ENCODE peak calls at places on chromosomes 5 and 9, in nine cellular contexts. One of them, this sample, is unnamed.

GRCh38 chr5:139410886-139411835 is 7.3 kb upstream of the SPATA24 start:
- DNase-seq in choroid plexus epithelial cell: peak
- DNase-seq in A549: no peak
- DNase-seq in cardiac fibroblast: no peak
- DNase-seq in foreskin keratinocyte: no peak
- DNase-seq in left ventricle myocardium inferior: no peak
- DNase-seq in mesothelial cell of epicardium: no peak
- DNase-seq in GM10248: no peak
- DNase-seq in PC-3: no peak
- DNase-seq in this sample: peak

GRCh38 chr5:101932599-101932998 is 363.5 kb downstream of the SLCO4C1 start:
- DNase-seq in GM10248: no peak
- DNase-seq in cardiac fibroblast: no peak
- DNase-seq in choroid plexus epithelial cell: no peak
- DNase-seq in PC-3: peak
- DNase-seq in mesothelial cell of epicardium: no peak
- DNase-seq in left ventricle myocardium inferior: no peak
- DNase-seq in foreskin keratinocyte: no peak
- DNase-seq in A549: no peak
- DNase-seq in this sample: no peak

GRCh38 chr5:111584651-111585050 is 72.3 kb upstream of the STARD4 start:
- DNase-seq in choroid plexus epithelial cell: peak
- DNase-seq in PC-3: peak
- DNase-seq in mesothelial cell of epicardium: no peak
- DNase-seq in left ventricle myocardium inferior: no peak
- DNase-seq in A549: no peak
- DNase-seq in foreskin keratinocyte: peak
- DNase-seq in cardiac fibroblast: peak
- DNase-seq in GM10248: peak
- DNase-seq in this sample: peak

GRCh38 chr5:33260098-33260497 is 180.7 kb upstream of the TARS1 start:
- DNase-seq in GM10248: no peak
- DNase-seq in PC-3: no peak
- DNase-seq in left ventricle myocardium inferior: no peak
- DNase-seq in A549: no peak
- DNase-seq in foreskin keratinocyte: no peak
- DNase-seq in choroid plexus epithelial cell: no peak
- DNase-seq in mesothelial cell of epicardium: no peak
- DNase-seq in cardiac fibroblast: no peak
- DNase-seq in this sample: no peak

GRCh38 chr5:1793301-1793740 is 6.3 kb downstream of the MRPL36 start:
- DNase-seq in left ventricle myocardium inferior: no peak
- DNase-seq in choroid plexus epithelial cell: peak
- DNase-seq in mesothelial cell of epicardium: no peak
- DNase-seq in cardiac fibroblast: peak
- DNase-seq in GM10248: no peak
- DNase-seq in A549: no peak
- DNase-seq in foreskin keratinocyte: no peak
- DNase-seq in PC-3: no peak
- DNase-seq in this sample: no peak

GRCh38 chr9:122106576-122106975 is 13.5 kb upstream of the TTLL11 start:
- DNase-seq in A549: no peak
- DNase-seq in PC-3: no peak
- DNase-seq in left ventricle myocardium inferior: no peak
- DNase-seq in choroid plexus epithelial cell: peak
- DNase-seq in GM10248: no peak
- DNase-seq in mesothelial cell of epicardium: no peak
- DNase-seq in foreskin keratinocyte: no peak
- DNase-seq in cardiac fibroblast: no peak
- DNase-seq in this sample: no peak

GRCh38 chr5:35470866-35471265 is 146.8 kb upstream of the SPEF2 start:
- DNase-seq in choroid plexus epithelial cell: peak
- DNase-seq in cardiac fibroblast: no peak
- DNase-seq in left ventricle myocardium inferior: no peak
- DNase-seq in GM10248: no peak
- DNase-seq in PC-3: peak
- DNase-seq in A549: no peak
- DNase-seq in mesothelial cell of epicardium: no peak
- DNase-seq in foreskin keratinocyte: peak
- DNase-seq in this sample: peak

GRCh38 chr9:129761901-129762359 is 9.1 kb upstream of the PTGES start:
- DNase-seq in cardiac fibroblast: peak
- DNase-seq in PC-3: peak
- DNase-seq in GM10248: no peak
- DNase-seq in mesothelial cell of epicardium: no peak
- DNase-seq in choroid plexus epithelial cell: peak
- DNase-seq in A549: peak
- DNase-seq in foreskin keratinocyte: no peak
- DNase-seq in left ventricle myocardium inferior: no peak
- DNase-seq in this sample: peak

GRCh38 chr9:136247947-136248637 is 2.5 kb upstream of the QSOX2 start:
- DNase-seq in choroid plexus epithelial cell: no peak
- DNase-seq in cardiac fibroblast: no peak
- DNase-seq in left ventricle myocardium inferior: no peak
- DNase-seq in A549: no peak
- DNase-seq in foreskin keratinocyte: no peak
- DNase-seq in GM10248: no peak
- DNase-seq in PC-3: no peak
- DNase-seq in mesothelial cell of epicardium: no peak
- DNase-seq in this sample: no peak

GRCh38 chr9:120214331-120214730 is 365.6 kb downstream of the CDK5RAP2 start:
- DNase-seq in GM10248: no peak
- DNase-seq in mesothelial cell of epicardium: no peak
- DNase-seq in PC-3: no peak
- DNase-seq in A549: no peak
- DNase-seq in foreskin keratinocyte: no peak
- DNase-seq in left ventricle myocardium inferior: no peak
- DNase-seq in cardiac fibroblast: no peak
- DNase-seq in choroid plexus epithelial cell: no peak
- DNase-seq in this sample: no peak

GRCh38 chr5:178349147-178349527 is 116.5 kb upstream of the PHYKPL start:
- DNase-seq in GM10248: no peak
- DNase-seq in mesothelial cell of epicardium: no peak
- DNase-seq in PC-3: no peak
- DNase-seq in foreskin keratinocyte: no peak
- DNase-seq in choroid plexus epithelial cell: no peak
- DNase-seq in A549: no peak
- DNase-seq in cardiac fibroblast: no peak
- DNase-seq in left ventricle myocardium inferior: no peak
- DNase-seq in this sample: no peak

GRCh38 chr9:86445636-86446035 is 91.4 kb upstream of the TUT7 start:
- DNase-seq in GM10248: no peak
- DNase-seq in A549: no peak
- DNase-seq in foreskin keratinocyte: peak
- DNase-seq in mesothelial cell of epicardium: no peak
- DNase-seq in left ventricle myocardium inferior: no peak
- DNase-seq in choroid plexus epithelial cell: no peak
- DNase-seq in cardiac fibroblast: no peak
- DNase-seq in PC-3: no peak
- DNase-seq in this sample: no peak

GRCh38 chr9:123239726-123240125 is 28.7 kb downstream of the STRBP start:
- DNase-seq in foreskin keratinocyte: peak
- DNase-seq in cardiac fibroblast: no peak
- DNase-seq in GM10248: no peak
- DNase-seq in left ventricle myocardium inferior: no peak
- DNase-seq in PC-3: peak
- DNase-seq in choroid plexus epithelial cell: no peak
- DNase-seq in A549: no peak
- DNase-seq in mesothelial cell of epicardium: no peak
- DNase-seq in this sample: no peak

GRCh38 chr5:97229196-97229595 is 46.1 kb upstream of the RIOK2 start:
- DNase-seq in left ventricle myocardium inferior: no peak
- DNase-seq in mesothelial cell of epicardium: no peak
- DNase-seq in A549: no peak
- DNase-seq in choroid plexus epithelial cell: peak
- DNase-seq in cardiac fibroblast: no peak
- DNase-seq in GM10248: no peak
- DNase-seq in foreskin keratinocyte: peak
- DNase-seq in PC-3: peak
- DNase-seq in this sample: no peak

DNA sequence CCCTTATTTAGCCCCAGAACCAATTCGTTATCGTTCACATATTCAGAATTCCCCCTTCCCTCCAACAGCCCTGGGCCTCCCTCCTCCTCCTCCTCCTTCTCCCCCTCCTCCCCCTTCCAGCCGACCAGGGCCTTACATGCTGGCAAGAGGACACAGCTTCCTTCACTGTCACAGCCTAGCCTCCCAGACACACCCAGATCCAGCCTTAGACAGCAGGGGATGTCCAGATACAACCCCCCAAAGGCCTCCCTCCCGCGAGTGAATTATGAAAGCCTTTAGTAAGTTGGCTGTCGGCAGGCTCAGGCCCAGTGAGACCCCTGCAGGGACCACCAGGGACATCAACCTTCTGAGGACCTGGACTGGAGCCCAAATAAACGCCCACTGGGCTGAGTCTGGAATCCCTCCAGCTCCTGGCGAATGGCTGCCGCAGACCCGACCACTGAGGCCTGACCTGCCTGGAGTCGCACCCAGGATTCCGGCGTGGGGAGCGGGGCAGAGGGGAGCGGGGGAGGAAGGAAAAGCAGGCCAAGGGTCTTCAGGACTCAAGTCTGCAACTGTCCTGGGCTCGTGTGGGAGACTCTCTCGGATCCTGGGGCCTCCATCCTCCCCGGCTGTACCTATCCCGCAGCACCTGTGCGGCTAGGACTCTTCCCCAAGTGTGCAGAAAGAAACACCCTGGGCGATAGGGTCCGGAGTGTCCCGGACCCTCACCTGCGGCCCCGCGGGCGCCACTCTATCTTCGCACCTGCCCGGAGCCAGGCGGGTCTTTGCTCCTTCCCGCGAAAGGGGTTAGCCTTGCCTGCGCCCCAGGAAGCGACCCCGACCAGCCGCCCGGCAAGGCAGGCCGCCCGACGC is 735 bp downstream of the SEPTIN8 start:
- DNase-seq in PC-3: peak
- DNase-seq in foreskin keratinocyte: no peak
- DNase-seq in cardiac fibroblast: peak
- DNase-seq in left ventricle myocardium inferior: peak
- DNase-seq in A549: peak
- DNase-seq in mesothelial cell of epicardium: no peak
- DNase-seq in choroid plexus epithelial cell: no peak
- DNase-seq in GM10248: no peak
- DNase-seq in this sample: no peak
- TF ChIP-seq CTCF in PC-3: no peak
- TF ChIP-seq CTCF in foreskin keratinocyte: no peak
- TF ChIP-seq CTCF in cardiac fibroblast: no peak
- TF ChIP-seq CTCF in left ventricle myocardium inferior: no peak
- TF ChIP-seq CTCF in A549: no peak
- TF ChIP-seq CTCF in mesothelial cell of epicardium: no peak
- TF ChIP-seq CTCF in choroid plexus epithelial cell: no peak
- TF ChIP-seq CTCF in GM10248: no peak
- TF ChIP-seq CTCF in this sample: no peak

GRCh38 chr9:20292002-20292401 is 330.3 kb downstream of the MLLT3 start:
- DNase-seq in left ventricle myocardium inferior: no peak
- DNase-seq in PC-3: no peak
- DNase-seq in foreskin keratinocyte: peak
- DNase-seq in choroid plexus epithelial cell: peak
- DNase-seq in A549: peak
- DNase-seq in cardiac fibroblast: peak
- DNase-seq in mesothelial cell of epicardium: no peak
- DNase-seq in GM10248: no peak
- DNase-seq in this sample: peak
- TF ChIP-seq CTCF in left ventricle myocardium inferior: no peak
- TF ChIP-seq CTCF in PC-3: no peak
- TF ChIP-seq CTCF in foreskin keratinocyte: peak
- TF ChIP-seq CTCF in choroid plexus epithelial cell: peak
- TF ChIP-seq CTCF in A549: no peak
- TF ChIP-seq CTCF in cardiac fibroblast: peak
- TF ChIP-seq CTCF in mesothelial cell of epicardium: no peak
- TF ChIP-seq CTCF in GM10248: no peak
- TF ChIP-seq CTCF in this sample: peak

GRCh38 chr5:141762790-141763368 is 80.8 kb upstream of the ARAP3 start:
- DNase-seq in choroid plexus epithelial cell: no peak
- DNase-seq in A549: peak
- DNase-seq in mesothelial cell of epicardium: no peak
- DNase-seq in foreskin keratinocyte: no peak
- DNase-seq in PC-3: no peak
- DNase-seq in GM10248: peak
- DNase-seq in left ventricle myocardium inferior: no peak
- DNase-seq in cardiac fibroblast: peak
- DNase-seq in this sample: no peak
- TF ChIP-seq CTCF in choroid plexus epithelial cell: no peak
- TF ChIP-seq CTCF in A549: no peak
- TF ChIP-seq CTCF in mesothelial cell of epicardium: no peak
- TF ChIP-seq CTCF in foreskin keratinocyte: peak
- TF ChIP-seq CTCF in PC-3: no peak
- TF ChIP-seq CTCF in GM10248: no peak
- TF ChIP-seq CTCF in left ventricle myocardium inferior: peak
- TF ChIP-seq CTCF in cardiac fibroblast: peak
- TF ChIP-seq CTCF in this sample: no peak

GRCh38 chr5:136799806-136800372 is 434.5 kb upstream of the TRPC7 start:
- DNase-seq in cardiac fibroblast: no peak
- DNase-seq in A549: no peak
- DNase-seq in choroid plexus epithelial cell: no peak
- DNase-seq in left ventricle myocardium inferior: no peak
- DNase-seq in PC-3: peak
- DNase-seq in GM10248: no peak
- DNase-seq in foreskin keratinocyte: peak
- DNase-seq in mesothelial cell of epicardium: no peak
- DNase-seq in this sample: peak
- TF ChIP-seq CTCF in cardiac fibroblast: no peak
- TF ChIP-seq CTCF in A549: no peak
- TF ChIP-seq CTCF in choroid plexus epithelial cell: no peak
- TF ChIP-seq CTCF in left ventricle myocardium inferior: no peak
- TF ChIP-seq CTCF in PC-3: peak
- TF ChIP-seq CTCF in GM10248: no peak
- TF ChIP-seq CTCF in foreskin keratinocyte: no peak
- TF ChIP-seq CTCF in mesothelial cell of epicardium: no peak
- TF ChIP-seq CTCF in this sample: peak

DNA sequence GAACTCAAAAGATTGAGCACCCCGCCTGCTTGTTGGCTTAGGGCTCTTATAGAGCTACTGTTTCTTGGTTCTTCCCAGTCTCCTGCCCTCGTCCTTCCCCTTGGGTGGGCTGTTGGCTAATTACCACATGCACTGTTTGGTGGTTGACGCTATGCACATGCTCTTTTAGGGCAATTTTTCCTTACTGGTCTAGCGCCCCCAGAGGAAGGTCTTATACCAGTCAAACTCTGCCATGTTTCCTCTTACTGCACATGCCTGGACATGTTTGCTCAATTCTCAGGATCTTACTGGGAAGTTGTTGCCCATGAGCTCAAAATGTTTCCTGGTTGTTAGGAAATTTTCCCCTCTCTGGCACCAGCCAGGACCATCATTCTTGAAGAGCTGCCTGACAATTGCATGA is 101.9 kb downstream of the SLC28A3 start:
- DNase-seq in mesothelial cell of epicardium: no peak
- DNase-seq in A549: peak
- DNase-seq in cardiac fibroblast: peak
- DNase-seq in foreskin keratinocyte: peak
- DNase-seq in PC-3: peak
- DNase-seq in GM10248: no peak
- DNase-seq in left ventricle myocardium inferior: no peak
- DNase-seq in choroid plexus epithelial cell: peak
- DNase-seq in this sample: no peak
- TF ChIP-seq CTCF in mesothelial cell of epicardium: no peak
- TF ChIP-seq CTCF in A549: no peak
- TF ChIP-seq CTCF in cardiac fibroblast: peak
- TF ChIP-seq CTCF in foreskin keratinocyte: peak
- TF ChIP-seq CTCF in PC-3: peak
- TF ChIP-seq CTCF in GM10248: no peak
- TF ChIP-seq CTCF in left ventricle myocardium inferior: no peak
- TF ChIP-seq CTCF in choroid plexus epithelial cell: peak
- TF ChIP-seq CTCF in this sample: peak